ENCODE peak calls at places on chromosome 22, in nine cellular contexts. T is Peyer's patch, J is stomach, N is esophagus muscularis mucosa, F is adrenal gland, W is tibial nerve, Q is body of pancreas, S is K562, U is right lobe of liver. H is an unnamed sample. For H3K27me3, the result is how much of the 10 kb centered on the place peaks cover.

GRCh38 chr22:24007253-24008021 is 2.2 kb upstream of the GSTT4 start:
- DNase-seq in T (no peak), J (no peak), N (no peak), F (no peak), W (no peak), Q (no peak), S (no peak), U (no peak), H (no peak)

GRCh38 chr22:29855611-29856181 is 17.6 kb upstream of the ASCC2 start:
- DNase-seq in T (no peak), J (no peak), N (no peak), F (peak), W (no peak), Q (peak), S (no peak), U (peak), H (peak)

GRCh38 chr22:36930041-36930935 is 16.9 kb downstream of the CSF2RB start:
- DNase-seq in T (no peak), J (no peak), N (no peak), F (no peak), W (no peak), Q (no peak), S (no peak), U (no peak), H (no peak)

GRCh38 chr22:26438006-26438405 is 8.9 kb downstream of the ASPHD2 start:
- DNase-seq in T (no peak), J (no peak), N (no peak), F (no peak), W (no peak), Q (no peak), S (no peak), U (no peak), H (no peak)

GRCh38 chr22:40040927-40041326 is 46.2 kb downstream of the FAM83F start:
- DNase-seq in T (no peak), J (no peak), N (no peak), F (peak), W (peak), Q (peak), S (peak), U (no peak), H (no peak)

GRCh38 chr22:25712661-25713400 is 29.2 kb upstream of the MYO18B start:
- DNase-seq in T (no peak), J (no peak), N (no peak), F (no peak), W (no peak), Q (no peak), S (no peak), U (no peak), H (no peak)

GRCh38 chr22:24096401-24097115 is 84.7 kb upstream of the SUSD2 start:
- DNase-seq in T (no peak), J (no peak), N (no peak), F (no peak), W (no peak), Q (no peak), S (no peak), U (no peak), H (no peak)

GRCh38 chr22:45083659-45084305 is 74.0 kb upstream of the PHF21B start:
- DNase-seq in T (no peak), J (no peak), N (no peak), F (peak), W (no peak), Q (no peak), S (no peak), U (no peak), H (no peak)

GRCh38 chr22:27546157-27546556 is 255.4 kb downstream of the MN1 start:
- DNase-seq in T (no peak), J (no peak), N (no peak), F (no peak), W (no peak), Q (no peak), S (no peak), U (no peak), H (no peak)

GRCh38 chr22:35102663-35103062 is 36.7 kb downstream of the ISX start:
- DNase-seq in T (no peak), J (no peak), N (no peak), F (no peak), W (no peak), Q (no peak), S (peak), U (no peak), H (no peak)

GRCh38 chr22:30046716-30047363 is 33.4 kb upstream of the HORMAD2 start:
- DNase-seq in T (no peak), J (no peak), N (peak), F (no peak), W (no peak), Q (no peak), S (no peak), U (no peak), H (no peak)

GRCh38 chr22:35523167-35523928 is 17.3 kb upstream of the RASD2 start:
- DNase-seq in T (no peak), J (no peak), N (no peak), F (no peak), W (no peak), Q (no peak), S (no peak), U (no peak), H (no peak)

GRCh38 chr22:41523464-41524221 is 20.6 kb downstream of the POLR3H start:
- DNase-seq in T (no peak), J (peak), N (no peak), F (peak), W (no peak), Q (peak), S (peak), U (no peak), H (peak)

GRCh38 chr22:27913162-27913741 is 5.8 kb downstream of the PITPNB start:
- DNase-seq in T (no peak), J (no peak), N (no peak), F (no peak), W (no peak), Q (no peak), S (peak), U (no peak), H (no peak)

GRCh38 chr22:16699336-16699735 is 106.7 kb upstream of the CCT8L2 start:
- DNase-seq in T (no peak), J (no peak), N (no peak), F (no peak), W (no peak), Q (no peak), S (no peak), U (no peak), H (no peak)

GRCh38 chr22:22047266-22047665 is 64.7 kb upstream of the TOP3B start:
- DNase-seq in T (no peak), J (no peak), N (peak), F (no peak), W (no peak), Q (no peak), S (no peak), U (no peak), H (no peak)

GRCh38 chr22:22044153-22044552 is 61.6 kb upstream of the TOP3B start:
- DNase-seq in T (no peak), J (no peak), N (peak), F (no peak), W (no peak), Q (no peak), S (no peak), U (no peak), H (no peak)

GRCh38 chr22:22047776-22048175 is 65.2 kb upstream of the TOP3B start:
- DNase-seq in T (no peak), J (no peak), N (peak), F (no peak), W (no peak), Q (no peak), S (no peak), U (no peak), H (no peak)

GRCh38 chr22:22046370-22046769 is 63.8 kb upstream of the TOP3B start:
- DNase-seq in T (no peak), J (no peak), N (peak), F (no peak), W (no peak), Q (no peak), S (no peak), U (no peak), H (no peak)

DNA sequence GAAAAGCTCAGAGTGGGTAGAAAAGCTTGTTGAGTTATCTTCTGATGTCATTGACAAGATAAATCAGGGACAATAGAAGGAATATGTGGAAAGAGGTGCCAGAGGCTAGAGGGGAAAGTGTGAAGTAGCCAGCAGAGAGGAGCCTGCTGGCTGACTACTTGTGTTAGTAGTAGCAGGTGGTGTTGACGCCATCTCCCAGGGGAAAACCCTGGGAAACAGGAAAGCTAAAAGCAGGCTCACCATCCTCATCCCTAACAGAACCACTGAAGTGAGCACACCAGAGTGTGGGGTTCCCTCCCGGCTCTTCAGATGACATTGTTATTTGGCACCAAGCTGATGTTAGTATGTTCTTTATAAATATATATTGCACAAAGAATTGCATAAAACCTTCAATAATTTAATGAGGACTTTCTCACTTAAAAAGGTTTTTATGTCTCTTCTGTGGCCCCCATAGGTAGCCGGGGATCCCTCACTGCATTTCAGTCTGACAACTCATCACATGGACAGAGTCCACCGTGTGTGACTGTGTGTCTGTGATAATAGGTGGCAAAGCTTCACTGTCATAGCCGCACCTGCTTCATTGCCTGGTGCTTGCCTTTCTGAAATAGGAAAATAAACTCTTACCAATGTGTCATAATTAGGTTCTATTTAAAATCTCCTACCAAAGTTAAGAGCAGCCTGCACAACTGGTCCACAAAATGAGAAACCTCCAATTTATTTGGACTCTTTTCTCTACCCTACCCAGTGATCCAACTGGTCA is 63.2 kb upstream of the TOP3B start:
- DNase-seq in T (no peak), J (no peak), N (peak), F (no peak), W (no peak), Q (no peak), S (no peak), U (no peak), H (no peak)
- H3K27me3 ChIP-seq in T (under half), J (under half), N (under half), F (under half), W (under half), Q (under half), S (under half), U (under half), H (under half)

GRCh38 chr22:33803371-33803770 is 116.9 kb downstream of the LARGE1 start:
- DNase-seq in T (no peak), J (no peak), N (no peak), F (no peak), W (no peak), Q (peak), S (no peak), U (no peak), H (no peak)
- TF ChIP-seq CTCF in T (no peak), J (no peak), N (no peak), F (no peak), W (no peak), Q (no peak), S (no peak), U (no peak), H (no peak)

DNA sequence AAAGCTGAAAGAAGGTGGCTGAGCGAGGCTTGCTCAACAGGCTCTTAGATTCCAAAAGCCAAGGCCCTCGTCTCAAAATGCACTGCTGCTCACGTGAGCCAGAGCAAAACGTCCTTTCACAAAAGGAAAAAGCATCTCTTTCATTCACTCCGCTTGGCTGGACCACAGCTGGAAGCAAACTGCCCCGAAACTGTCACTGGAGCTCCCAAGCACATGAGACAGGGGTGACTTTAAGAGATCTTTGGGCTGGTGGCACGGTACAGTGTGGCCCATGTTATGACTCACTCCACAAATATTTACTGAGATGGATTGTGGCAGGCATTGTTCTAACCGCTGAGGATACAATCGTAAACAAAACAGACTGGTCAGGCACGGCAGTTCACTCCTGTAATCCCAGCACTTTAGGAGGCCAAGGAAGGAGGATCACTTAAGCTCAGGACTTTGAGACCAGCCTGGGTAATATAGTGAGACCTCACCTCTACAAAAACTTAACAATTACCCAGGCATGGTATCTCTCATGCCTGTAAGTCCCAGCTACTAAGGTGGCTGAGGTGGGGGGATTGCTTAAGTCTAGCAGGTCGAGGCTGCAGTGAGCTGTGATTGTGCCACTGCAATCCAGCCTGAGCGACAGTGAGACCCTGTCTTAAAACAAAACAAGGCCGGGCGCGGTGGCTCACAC is 3.6 kb downstream of the PLA2G6 start:
- DNase-seq in T (no peak), J (peak), N (no peak), F (peak), W (peak), Q (peak), S (no peak), U (no peak), H (no peak)
- TF ChIP-seq POLR2A in T (no peak), J (no peak), N (no peak), F (no peak), W (no peak), Q (no peak), S (no peak), U (no peak), H (no peak)

GRCh38 chr22:19724927-19725661 is 1.8 kb downstream of the GP1BB start:
- DNase-seq in T (no peak), J (no peak), N (no peak), F (no peak), W (no peak), Q (no peak), S (no peak), U (no peak), H (no peak)
- H3K27me3 ChIP-seq in T (under half), J (under half), N (under half), F (under half), W (under half), Q (under half), S (under half), U (under half), H (under half)

GRCh38 chr22:50454556-50455075 is 20.2 kb downstream of the SBF1 start:
- DNase-seq in T (no peak), J (no peak), N (no peak), F (no peak), W (no peak), Q (no peak), S (no peak), U (no peak), H (no peak)

GRCh38 chr22:50456026-50456425 is 18.8 kb downstream of the SBF1 start:
- DNase-seq in T (no peak), J (no peak), N (no peak), F (no peak), W (no peak), Q (no peak), S (no peak), U (no peak), H (no peak)

GRCh38 chr22:50455201-50455600 is 19.6 kb downstream of the SBF1 start:
- DNase-seq in T (no peak), J (no peak), N (no peak), F (no peak), W (no peak), Q (no peak), S (no peak), U (no peak), H (no peak)

GRCh38 chr22:50456466-50457234 is 18.2 kb downstream of the SBF1 start:
- DNase-seq in T (no peak), J (no peak), N (no peak), F (no peak), W (no peak), Q (no peak), S (no peak), U (no peak), H (no peak)

GRCh38 chr22:50452649-50453048 is 22.2 kb downstream of the SBF1 start:
- DNase-seq in T (no peak), J (no peak), N (no peak), F (no peak), W (no peak), Q (no peak), S (no peak), U (no peak), H (no peak)
- TF ChIP-seq CTCF in T (no peak), J (no peak), N (no peak), F (no peak), W (no peak), Q (no peak), S (no peak), U (no peak), H (no peak)

DNA sequence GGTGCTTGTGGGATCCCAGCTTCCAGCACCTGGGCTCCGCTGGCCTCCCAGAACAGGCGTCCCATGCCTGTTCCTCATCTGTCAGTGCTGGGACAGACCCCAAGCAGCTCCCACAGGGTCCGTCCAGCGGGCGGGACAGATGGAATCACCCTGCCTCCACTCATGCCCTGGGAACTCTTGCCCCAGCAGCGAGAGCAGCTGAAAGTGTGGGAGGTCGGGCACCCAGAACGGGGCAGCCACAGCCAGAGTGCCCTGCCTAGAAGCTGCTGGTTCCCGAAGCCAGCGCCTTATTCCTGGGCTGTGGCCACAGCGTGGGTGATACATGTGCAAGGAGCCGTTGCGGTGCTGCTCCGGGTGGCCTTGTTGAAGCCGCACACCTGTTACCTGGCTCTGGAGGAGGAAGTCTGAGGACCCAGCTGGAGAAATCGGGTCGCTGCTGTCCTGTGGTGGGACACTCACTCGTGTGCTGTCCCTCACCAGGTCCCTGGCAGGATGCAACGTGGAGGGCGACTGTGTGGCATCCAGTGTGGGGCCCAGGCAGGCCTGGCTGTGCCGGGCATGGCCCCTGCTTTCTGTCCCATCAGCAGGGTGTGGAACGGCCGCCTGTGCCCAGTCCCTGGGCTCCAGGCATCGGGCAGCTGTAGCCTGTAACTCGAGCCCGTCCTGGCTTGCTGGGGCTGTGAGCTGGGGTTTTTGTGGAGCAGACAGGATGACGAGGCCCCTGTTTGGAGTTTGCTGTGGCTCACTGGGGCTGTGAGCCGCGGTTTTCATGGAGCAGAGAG is 16.2 kb downstream of the GRAMD4 start:
- DNase-seq in T (no peak), J (no peak), N (no peak), F (no peak), W (no peak), Q (no peak), S (no peak), U (peak), H (no peak)
- TF ChIP-seq POLR2A in T (no peak), J (no peak), N (no peak), F (no peak), W (no peak), Q (no peak), S (no peak), U (no peak), H (no peak)

H was measured in heart left ventricle.